ENCODE peak calls at places on chromosomes 11 and 22, in eight cellular contexts. D is cardiac fibroblast, R is OCI-LY7, C is left ventricle myocardium inferior, V is AG04450, Y is A549, M is neural progenitor cell, A is GM23338. Z is an unnamed sample.

GRCh38 chr11:134560066-134560465 is 148.0 kb upstream of the B3GAT1 start:
- DNase-seq in D (no peak), R (no peak), C (no peak), V (no peak), Y (no peak), M (no peak), A (no peak), Z (no peak)

GRCh38 chr22:28051787-28052356 is 132.8 kb upstream of the PITPNB start:
- DNase-seq in D (peak; percentile 78), R (peak; percentile 29), C (peak; percentile 77), V (no peak), Y (peak; percentile 53), M (peak; percentile 86), A (peak; percentile 83), Z (no peak)

GRCh38 chr11:121467965-121468364 is 15.2 kb upstream of the SORL1-AS1 start:
- DNase-seq in D (no peak), R (no peak), C (no peak), V (no peak), Y (no peak), M (no peak), A (no peak), Z (no peak)

GRCh38 chr11:72430743-72431570 is 3.4 kb downstream of the CLPB start:
- DNase-seq in D (peak; percentile 74), R (peak; percentile 72), C (peak; percentile 22), V (peak; percentile 18), Y (peak; percentile 64), M (peak; percentile 69), A (peak; percentile 77), Z (no peak)

GRCh38 chr11:122803306-122803705 is 35.0 kb upstream of the CRTAM start:
- DNase-seq in D (peak; percentile 41), R (no peak), C (no peak), V (peak; percentile 43), Y (no peak), M (no peak), A (no peak), Z (no peak)

GRCh38 chr22:47030881-47031627 is 268.6 kb downstream of the TBC1D22A start:
- DNase-seq in D (no peak), R (no peak), C (peak; percentile 3), V (no peak), Y (no peak), M (no peak), A (no peak), Z (no peak)

GRCh38 chr11:114386545-114386944 is 13.8 kb downstream of the C11orf71 start:
- DNase-seq in D (peak; percentile 39), R (no peak), C (no peak), V (no peak), Y (no peak), M (no peak), A (no peak), Z (no peak)

GRCh38 chr11:99589771-99590170 is 569.0 kb downstream of the CNTN5 start:
- DNase-seq in D (no peak), R (no peak), C (no peak), V (no peak), Y (no peak), M (no peak), A (no peak), Z (no peak)

GRCh38 chr22:29115682-29116313 is 43.0 kb downstream of the KREMEN1 start:
- DNase-seq in D (peak; percentile 45), R (no peak), C (no peak), V (peak; percentile 21), Y (no peak), M (no peak), A (no peak), Z (no peak)

GRCh38 chr22:20549232-20549841 is 41.9 kb downstream of the MED15 start:
- DNase-seq in D (peak; percentile 59), R (no peak), C (no peak), V (no peak), Y (no peak), M (no peak), A (peak; percentile 26), Z (peak; percentile 87)

GRCh38 chr11:117851091-117851490 is 25.4 kb downstream of the FXYD6 start:
- DNase-seq in D (peak; percentile 43), R (no peak), C (no peak), V (no peak), Y (no peak), M (peak; percentile 36), A (peak; percentile 41), Z (no peak)

GRCh38 chr22:48182036-48182435 is 1419.6 kb downstream of the TBC1D22A start:
- DNase-seq in D (no peak), R (no peak), C (no peak), V (no peak), Y (no peak), M (no peak), A (no peak), Z (no peak)

GRCh38 chr11:95302211-95302610 is 71.2 kb upstream of the SESN3 start:
- DNase-seq in D (no peak), R (no peak), C (no peak), V (no peak), Y (no peak), M (no peak), A (no peak), Z (no peak)

GRCh38 chr11:88175004-88175706 is at the start of gene RAB38:
- DNase-seq in D (peak; percentile 20), R (peak; percentile 1), C (peak; percentile 20), V (no peak), Y (peak; percentile 4), M (peak; percentile 80), A (peak; percentile 84), Z (no peak)

GRCh38 chr11:9530901-9531625 is 42.4 kb upstream of the WEE1 start:
- DNase-seq in D (no peak), R (no peak), C (no peak), V (no peak), Y (peak; percentile 33), M (no peak), A (no peak), Z (no peak)

GRCh38 chr11:129259950-129260349 is 67.8 kb upstream of the ARHGAP32 start:
- DNase-seq in D (peak; percentile 38), R (no peak), C (no peak), V (no peak), Y (no peak), M (peak; percentile 61), A (no peak), Z (no peak)

GRCh38 chr11:7696424-7696823 is 9.9 kb downstream of the OVCH2 start:
- DNase-seq in D (no peak), R (no peak), C (no peak), V (no peak), Y (no peak), M (no peak), A (no peak), Z (no peak)

GRCh38 chr11:100929377-100929776 is 200.2 kb downstream of the PGR start:
- DNase-seq in D (peak; percentile 26), R (no peak), C (no peak), V (no peak), Y (no peak), M (no peak), A (no peak), Z (no peak)

GRCh38 chr11:100927579-100927978 is 202.0 kb downstream of the PGR start:
- DNase-seq in D (no peak), R (no peak), C (no peak), V (no peak), Y (no peak), M (peak; percentile 85), A (peak; percentile 25), Z (no peak)

GRCh38 chr11:100932474-100933100 is 197.0 kb downstream of the PGR start:
- DNase-seq in D (peak; percentile 58), R (peak; percentile 22), C (no peak), V (no peak), Y (peak; percentile 26), M (peak; percentile 24), A (peak; percentile 54), Z (no peak)

GRCh38 chr11:100928426-100928825 is 201.2 kb downstream of the PGR start:
- DNase-seq in D (no peak), R (no peak), C (no peak), V (no peak), Y (no peak), M (no peak), A (no peak), Z (no peak)

DNA sequence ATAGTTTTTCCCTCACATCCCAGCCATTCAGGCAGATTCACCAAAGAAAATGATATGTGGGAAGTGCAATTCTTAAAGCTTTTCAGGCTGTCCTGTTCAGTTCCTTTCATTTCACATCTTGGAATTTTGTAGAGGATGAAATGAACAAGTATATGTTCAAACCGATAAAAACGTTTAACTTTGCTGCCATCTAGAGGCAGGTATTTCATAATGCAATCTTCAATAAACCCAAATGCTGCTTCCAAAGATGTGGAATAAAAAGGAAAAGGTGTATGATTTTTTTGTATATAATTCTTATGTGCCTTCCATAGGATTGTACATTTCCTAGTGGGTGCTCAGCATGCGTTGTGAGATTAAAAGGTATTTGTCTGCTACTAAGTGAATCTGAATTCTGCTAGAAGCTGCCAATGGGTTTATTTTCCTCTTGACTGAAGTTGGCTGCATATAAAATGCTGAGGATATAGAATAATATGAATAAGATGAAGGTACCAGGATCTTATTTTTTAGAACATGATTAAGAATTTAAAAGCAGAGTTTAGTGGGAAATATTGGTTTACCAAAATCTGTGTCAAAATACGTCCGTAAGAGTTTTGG is 199.3 kb downstream of the PGR start:
- DNase-seq in D (peak; percentile 83), R (peak; percentile 38), C (no peak), V (no peak), Y (peak; percentile 55), M (peak; percentile 73), A (peak; percentile 79), Z (peak; percentile 33)
- H3K4me3 ChIP-seq in D (no peak overlapping the region), R (no peak overlapping the region), C (no peak overlapping the region), V (no peak overlapping the region), Y (no peak overlapping the region), M (no peak overlapping the region), A (no peak overlapping the region), Z (no peak overlapping the region)

GRCh38 chr11:73989156-73989555 is 6.5 kb upstream of the UCP2 start:
- DNase-seq in D (peak; percentile 25), R (no peak), C (no peak), V (no peak), Y (no peak), M (no peak), A (no peak), Z (no peak)
- TF ChIP-seq CTCF in D (no peak), R (peak; percentile 70), C (peak; percentile 17), V (no peak), Y (no peak), M (no peak), A (no peak), Z (peak; percentile 32)

DNA sequence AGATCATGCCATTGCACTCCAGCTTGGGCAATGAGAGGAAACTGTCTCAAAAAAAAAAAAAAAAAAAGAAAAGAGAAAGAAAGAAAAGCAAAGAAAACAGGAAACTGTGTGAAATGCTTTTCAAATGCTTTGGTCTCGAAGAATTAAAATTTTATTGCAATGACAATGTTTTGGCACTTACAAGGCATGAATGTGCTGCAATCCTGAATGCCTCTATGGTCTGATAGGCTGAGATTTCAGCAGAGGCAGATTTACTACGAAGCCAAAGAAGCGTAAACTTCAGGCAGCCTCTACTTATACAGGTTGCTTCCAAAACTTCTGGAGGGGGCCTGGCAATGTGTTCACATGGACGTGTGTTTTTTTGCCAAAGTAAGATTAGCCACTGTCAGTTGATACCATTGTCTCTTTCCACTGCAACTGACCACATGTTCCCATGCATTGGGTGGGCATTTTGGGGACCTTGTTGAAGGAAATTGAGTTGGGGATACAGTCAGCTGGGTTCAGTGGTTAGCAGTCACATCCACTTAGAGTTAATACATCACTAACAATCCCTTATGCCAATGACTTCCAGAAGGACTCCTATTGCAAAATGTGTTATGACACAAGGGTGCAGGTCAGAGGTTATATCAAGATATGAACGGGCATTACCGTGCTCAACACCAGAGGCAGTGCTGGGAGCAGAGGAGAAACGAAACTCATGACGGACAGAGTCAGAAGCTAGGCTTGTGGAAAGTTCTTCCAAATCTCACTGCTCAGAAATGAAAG is 48.8 kb downstream of the ABTB2 start:
- DNase-seq in D (peak; percentile 75), R (no peak), C (no peak), V (no peak), Y (peak; percentile 31), M (no peak), A (no peak), Z (no peak)
- H3K4me3 ChIP-seq in D (no peak overlapping the region), R (no peak overlapping the region), C (no peak overlapping the region), V (no peak overlapping the region), Y (no peak overlapping the region), M (no peak overlapping the region), A (no peak overlapping the region), Z (no peak overlapping the region)

GRCh38 chr11:61384271-61385242 is 7.8 kb upstream of the TMEM216 start:
- DNase-seq in D (peak; percentile 57), R (peak; percentile 18), C (no peak), V (no peak), Y (peak; percentile 66), M (peak; percentile 36), A (peak; percentile 72), Z (no peak)
- TF ChIP-seq CTCF in D (peak; percentile 36), R (no peak), C (no peak), V (peak; percentile 40), Y (peak; percentile 17), M (peak; percentile 40), A (peak; percentile 52), Z (peak; percentile 18)